ENCODE peak calls at places on chromosomes 1 and 21, in nine cellular contexts. P is NCI-H226, R is non-pigmented ciliary epithelial cell, O is RWPE2, E is AG04449, D is kidney tubule cell, N is NT2/D1, A is neuronal stem cell, F is heart left ventricle. J is an unnamed sample.

GRCh38 chr1:161988413-161988812 is 35.3 kb downstream of the OLFML2B start:
- DNase-seq in P (no peak), R (no peak), O (no peak), E (no peak), D (no peak), N (no peak), A (no peak), F (no peak), J (no peak)

GRCh38 chr1:46202975-46203737 is at the start of gene LURAP1:
- DNase-seq in P (no peak), R (no peak), O (no peak), E (no peak), D (peak), N (no peak), A (peak), F (peak), J (peak)

GRCh38 chr1:31183927-31184554 is 55.6 kb downstream of the NKAIN1 start:
- DNase-seq in P (no peak), R (no peak), O (no peak), E (no peak), D (peak), N (peak), A (peak), F (no peak), J (peak)

GRCh38 chr1:41919764-41920397 is 1.2 kb upstream of the HIVEP3 start:
- DNase-seq in P (no peak), R (no peak), O (no peak), E (no peak), D (peak), N (no peak), A (no peak), F (peak), J (peak)

GRCh38 chr1:150162862-150163706 is 13.4 kb downstream of the PLEKHO1 start:
- DNase-seq in P (peak), R (peak), O (no peak), E (peak), D (peak), N (peak), A (peak), F (peak), J (peak)

GRCh38 chr1:208101661-208102431 is 142.3 kb downstream of the PLXNA2 start:
- DNase-seq in P (peak), R (no peak), O (no peak), E (no peak), D (no peak), N (no peak), A (peak), F (peak), J (peak)

GRCh38 chr1:32900956-32901822 is at the start of gene TMEM54:
- DNase-seq in P (peak), R (no peak), O (peak), E (no peak), D (peak), N (no peak), A (no peak), F (peak), J (no peak)

GRCh38 chr1:209613351-209614150 is 30.0 kb downstream of the CAMK1G start:
- DNase-seq in P (no peak), R (no peak), O (no peak), E (no peak), D (no peak), N (no peak), A (no peak), F (no peak), J (no peak)

GRCh38 chr1:235919797-235920475 is 53.2 kb upstream of the LYST start:
- DNase-seq in P (peak), R (no peak), O (peak), E (no peak), D (peak), N (peak), A (no peak), F (no peak), J (no peak)

GRCh38 chr1:245953876-245954660 is 553.0 kb downstream of the SMYD3 start:
- DNase-seq in P (no peak), R (no peak), O (no peak), E (no peak), D (peak), N (no peak), A (no peak), F (no peak), J (no peak)

GRCh38 chr1:119453021-119453420 is 38.1 kb downstream of the HSD3B2 start:
- DNase-seq in P (peak), R (no peak), O (no peak), E (peak), D (peak), N (no peak), A (no peak), F (no peak), J (no peak)

GRCh38 chr1:218250492-218250891 is 34.6 kb upstream of the RRP15 start:
- DNase-seq in P (no peak), R (no peak), O (no peak), E (no peak), D (no peak), N (no peak), A (no peak), F (no peak), J (no peak)

GRCh38 chr1:99737016-99737415 is 29.4 kb downstream of the FRRS1 start:
- DNase-seq in P (peak), R (peak), O (no peak), E (peak), D (peak), N (peak), A (peak), F (peak), J (peak)

GRCh38 chr1:230401763-230402294 is 24.3 kb downstream of the PGBD5 start:
- DNase-seq in P (no peak), R (peak), O (no peak), E (no peak), D (peak), N (no peak), A (no peak), F (no peak), J (no peak)

GRCh38 chr1:197464039-197464438 is 196.0 kb downstream of the CRB1 start:
- DNase-seq in P (peak), R (no peak), O (no peak), E (peak), D (no peak), N (no peak), A (no peak), F (no peak), J (no peak)

GRCh38 chr21:38796426-38796825 is 9.3 kb upstream of the ETS2 start:
- DNase-seq in P (no peak), R (no peak), O (no peak), E (no peak), D (peak), N (no peak), A (no peak), F (no peak), J (no peak)

GRCh38 chr1:235601087-235601486 is 48.5 kb downstream of the GNG4 start:
- DNase-seq in P (no peak), R (no peak), O (no peak), E (no peak), D (peak), N (no peak), A (no peak), F (no peak), J (no peak)

GRCh38 chr1:243179714-243180113 is 75.4 kb downstream of the CEP170 start:
- DNase-seq in P (no peak), R (no peak), O (no peak), E (no peak), D (no peak), N (no peak), A (no peak), F (no peak), J (no peak)

GRCh38 chr1:207497951-207498350 is 2.0 kb downstream of the CR1 start:
- DNase-seq in P (no peak), R (no peak), O (no peak), E (no peak), D (no peak), N (no peak), A (no peak), F (no peak), J (no peak)

GRCh38 chr21:42827588-42827987 is 51.8 kb downstream of the WDR4 start:
- DNase-seq in P (no peak), R (no peak), O (no peak), E (no peak), D (no peak), N (no peak), A (no peak), F (no peak), J (no peak)

GRCh38 chr21:20822559-20823133 is 175.6 kb upstream of the NCAM2 start:
- DNase-seq in P (peak), R (no peak), O (no peak), E (no peak), D (no peak), N (peak), A (peak), F (no peak), J (no peak)

GRCh38 chr1:241660424-241660972 is 8.4 kb downstream of the WDR64 start:
- DNase-seq in P (no peak), R (no peak), O (no peak), E (no peak), D (no peak), N (no peak), A (no peak), F (no peak), J (no peak)

GRCh38 chr1:157272264-157272663 is 134.1 kb upstream of the ETV3 start:
- DNase-seq in P (no peak), R (no peak), O (no peak), E (no peak), D (no peak), N (no peak), A (no peak), F (no peak), J (no peak)

GRCh38 chr21:43194303-43195130 is 25.7 kb downstream of the CRYAA start:
- DNase-seq in P (no peak), R (no peak), O (peak), E (no peak), D (no peak), N (no peak), A (no peak), F (peak), J (peak)

GRCh38 chr1:222618001-222618879 is at the start of gene MIA3:
- DNase-seq in P (peak), R (no peak), O (peak), E (no peak), D (no peak), N (no peak), A (peak), F (peak), J (peak)

GRCh38 chr1:86912501-86912900 is 1.4 kb downstream of the SELENOF start:
- DNase-seq in P (no peak), R (no peak), O (no peak), E (no peak), D (peak), N (no peak), A (no peak), F (no peak), J (no peak)

GRCh38 chr21:16815228-16815627 is 697.6 kb upstream of the CXADR start:
- DNase-seq in P (no peak), R (no peak), O (no peak), E (no peak), D (no peak), N (no peak), A (no peak), F (no peak), J (no peak)

GRCh38 chr1:162033445-162033844 is 9.8 kb upstream of the OLFML2B start:
- DNase-seq in P (no peak), R (no peak), O (no peak), E (no peak), D (peak), N (no peak), A (no peak), F (peak), J (no peak)

GRCh38 chr1:24437631-24438396 is 22.2 kb downstream of the NIPAL3 start:
- DNase-seq in P (no peak), R (no peak), O (no peak), E (no peak), D (no peak), N (no peak), A (no peak), F (no peak), J (no peak)

GRCh38 chr1:67764674-67765073 is 68.6 kb downstream of the GNG12 start:
- DNase-seq in P (no peak), R (no peak), O (no peak), E (no peak), D (peak), N (no peak), A (no peak), F (no peak), J (no peak)

GRCh38 chr21:44752701-44753235 is 41.4 kb upstream of the TSPEAR start:
- DNase-seq in P (no peak), R (no peak), O (peak), E (no peak), D (peak), N (no peak), A (no peak), F (no peak), J (no peak)

GRCh38 chr1:180775801-180776200 is 136.9 kb upstream of the KIAA1614 start:
- DNase-seq in P (no peak), R (no peak), O (no peak), E (no peak), D (no peak), N (no peak), A (no peak), F (no peak), J (no peak)

GRCh38 chr1:85307987-85308836 is 31.8 kb upstream of the BCL10 start:
- DNase-seq in P (peak), R (peak), O (peak), E (no peak), D (peak), N (peak), A (peak), F (peak), J (peak)

GRCh38 chr1:85087659-85088407 is 39.5 kb upstream of the MCOLN3 start:
- DNase-seq in P (peak), R (no peak), O (no peak), E (no peak), D (no peak), N (no peak), A (no peak), F (no peak), J (no peak)

GRCh38 chr21:45010096-45010495 is 64.3 kb upstream of the ADARB1 start:
- DNase-seq in P (peak), R (no peak), O (no peak), E (no peak), D (no peak), N (peak), A (no peak), F (no peak), J (no peak)

GRCh38 chr1:82503805-82504204 is 703.1 kb downstream of the ADGRL2 start:
- DNase-seq in P (peak), R (no peak), O (no peak), E (no peak), D (no peak), N (no peak), A (no peak), F (no peak), J (no peak)

GRCh38 chr1:226637147-226637935 is 88.8 kb downstream of the STUM start:
- DNase-seq in P (no peak), R (no peak), O (no peak), E (no peak), D (no peak), N (no peak), A (no peak), F (peak), J (no peak)

J was measured in ecto neural progenitor cell.